ENCODE peak calls at places on chromosomes 7 and 10, in five cellular contexts. One of them, this sample, is unnamed. For H3K4me1, H3K36me3 and H3K27me3, the result is how much of the 10 kb centered on the place peaks cover.

GRCh38 chr7:70317356-70317755 is 719.1 kb downstream of the AUTS2 start:
- DNase-seq in pancreas: no peak
- DNase-seq in astrocyte: peak
- DNase-seq in uterus: no peak
- DNase-seq in CD4-positive, alpha-beta memory T cell: no peak
- DNase-seq in this sample: no peak

GRCh38 chr10:13877154-13877909 is 290.6 kb downstream of the PRPF18 start:
- DNase-seq in pancreas: no peak
- DNase-seq in astrocyte: peak
- DNase-seq in uterus: peak
- DNase-seq in CD4-positive, alpha-beta memory T cell: no peak
- DNase-seq in this sample: no peak

GRCh38 chr7:110388451-110388850 is 702.5 kb upstream of the LRRN3 start:
- DNase-seq in pancreas: no peak
- DNase-seq in astrocyte: no peak
- DNase-seq in uterus: no peak
- DNase-seq in CD4-positive, alpha-beta memory T cell: no peak
- DNase-seq in this sample: no peak

GRCh38 chr7:43879477-43879876 is 10.2 kb upstream of the MRPS24 start:
- DNase-seq in pancreas: no peak
- DNase-seq in astrocyte: peak
- DNase-seq in uterus: no peak
- DNase-seq in CD4-positive, alpha-beta memory T cell: no peak
- DNase-seq in this sample: no peak

GRCh38 chr10:75430000-75430763 is 1.2 kb upstream of the LRMDA start:
- DNase-seq in pancreas: peak
- DNase-seq in astrocyte: no peak
- DNase-seq in uterus: peak
- DNase-seq in CD4-positive, alpha-beta memory T cell: no peak
- DNase-seq in this sample: no peak

GRCh38 chr10:13707156-13707881 is 120.6 kb downstream of the PRPF18 start:
- DNase-seq in pancreas: peak
- DNase-seq in astrocyte: peak
- DNase-seq in uterus: peak
- DNase-seq in CD4-positive, alpha-beta memory T cell: peak
- DNase-seq in this sample: no peak

GRCh38 chr10:93074137-93074596 is 474 bp downstream of the CYP26A1 start:
- DNase-seq in pancreas: peak
- DNase-seq in astrocyte: no peak
- DNase-seq in uterus: no peak
- DNase-seq in CD4-positive, alpha-beta memory T cell: no peak
- DNase-seq in this sample: no peak

GRCh38 chr10:17923728-17924127 is 28.0 kb upstream of the SLC39A12 start:
- DNase-seq in pancreas: no peak
- DNase-seq in astrocyte: peak
- DNase-seq in uterus: peak
- DNase-seq in CD4-positive, alpha-beta memory T cell: no peak
- DNase-seq in this sample: no peak

GRCh38 chr7:151680810-151681209 is 161.1 kb upstream of the RHEB start:
- DNase-seq in pancreas: peak
- DNase-seq in astrocyte: no peak
- DNase-seq in uterus: peak
- DNase-seq in CD4-positive, alpha-beta memory T cell: no peak
- DNase-seq in this sample: no peak

GRCh38 chr10:133336131-133337078 is at the start of gene CALY:
- DNase-seq in pancreas: peak
- DNase-seq in astrocyte: no peak
- DNase-seq in uterus: no peak
- DNase-seq in CD4-positive, alpha-beta memory T cell: peak
- DNase-seq in this sample: peak

GRCh38 chr10:60485025-60485424 is 95.3 kb upstream of the ANK3 start:
- DNase-seq in pancreas: no peak
- DNase-seq in astrocyte: no peak
- DNase-seq in uterus: no peak
- DNase-seq in CD4-positive, alpha-beta memory T cell: no peak
- DNase-seq in this sample: no peak

GRCh38 chr7:98996162-98996552 is 117.8 kb downstream of the TRRAP start:
- DNase-seq in pancreas: no peak
- DNase-seq in astrocyte: no peak
- DNase-seq in uterus: no peak
- DNase-seq in CD4-positive, alpha-beta memory T cell: no peak
- DNase-seq in this sample: no peak

GRCh38 chr7:91852263-91852741 is 28.2 kb downstream of the MTERF1 start:
- DNase-seq in pancreas: no peak
- DNase-seq in astrocyte: no peak
- DNase-seq in uterus: no peak
- DNase-seq in CD4-positive, alpha-beta memory T cell: no peak
- DNase-seq in this sample: no peak

GRCh38 chr10:100737359-100738054 is 7.9 kb upstream of the PAX2 start:
- DNase-seq in pancreas: no peak
- DNase-seq in astrocyte: no peak
- DNase-seq in uterus: no peak
- DNase-seq in CD4-positive, alpha-beta memory T cell: no peak
- DNase-seq in this sample: no peak

GRCh38 chr10:30373596-30374327 is 24.7 kb upstream of the MTPAP start:
- DNase-seq in pancreas: no peak
- DNase-seq in astrocyte: no peak
- DNase-seq in uterus: no peak
- DNase-seq in CD4-positive, alpha-beta memory T cell: no peak
- DNase-seq in this sample: peak

GRCh38 chr7:48528689-48529088 is 357.4 kb downstream of the ABCA13 start:
- DNase-seq in pancreas: no peak
- DNase-seq in astrocyte: no peak
- DNase-seq in uterus: no peak
- DNase-seq in CD4-positive, alpha-beta memory T cell: no peak
- DNase-seq in this sample: no peak

GRCh38 chr7:11833431-11833830 is 1.4 kb upstream of the THSD7A start:
- DNase-seq in pancreas: no peak
- DNase-seq in astrocyte: no peak
- DNase-seq in uterus: no peak
- DNase-seq in CD4-positive, alpha-beta memory T cell: no peak
- DNase-seq in this sample: no peak

GRCh38 chr7:7180725-7181428 is 1.5 kb upstream of the C1GALT1 start:
- DNase-seq in pancreas: no peak
- DNase-seq in astrocyte: no peak
- DNase-seq in uterus: no peak
- DNase-seq in CD4-positive, alpha-beta memory T cell: no peak
- DNase-seq in this sample: no peak

GRCh38 chr7:7176421-7177043 is 5.8 kb upstream of the C1GALT1 start:
- DNase-seq in pancreas: no peak
- DNase-seq in astrocyte: peak
- DNase-seq in uterus: no peak
- DNase-seq in CD4-positive, alpha-beta memory T cell: no peak
- DNase-seq in this sample: no peak

GRCh38 chr7:7178081-7178480 is 4.3 kb upstream of the C1GALT1 start:
- DNase-seq in pancreas: no peak
- DNase-seq in astrocyte: no peak
- DNase-seq in uterus: no peak
- DNase-seq in CD4-positive, alpha-beta memory T cell: no peak
- DNase-seq in this sample: no peak

GRCh38 chr7:7177044-7177517 is 5.3 kb upstream of the C1GALT1 start:
- DNase-seq in pancreas: no peak
- DNase-seq in astrocyte: peak
- DNase-seq in uterus: no peak
- DNase-seq in CD4-positive, alpha-beta memory T cell: no peak
- DNase-seq in this sample: no peak

DNA sequence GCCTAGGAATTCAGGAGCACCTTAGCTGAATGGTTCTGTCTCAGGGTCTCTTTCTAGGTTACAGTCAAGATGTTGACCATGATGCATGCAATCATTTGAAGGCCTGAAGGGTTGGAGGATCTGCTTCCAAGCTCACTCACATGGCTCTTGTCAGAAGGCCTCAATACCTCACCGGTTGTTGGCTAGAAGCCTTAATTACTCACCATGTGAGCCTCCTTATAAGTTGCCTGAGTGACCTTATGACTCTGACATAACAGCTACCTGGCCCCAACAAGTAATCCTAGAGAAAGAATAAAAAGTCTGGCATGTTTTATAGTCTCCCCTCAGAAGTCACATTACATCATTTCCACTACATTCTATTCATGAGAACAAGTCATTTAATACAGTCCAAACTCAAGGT is 3.4 kb upstream of the C1GALT1 start:
- DNase-seq in pancreas: no peak
- DNase-seq in astrocyte: no peak
- DNase-seq in uterus: no peak
- DNase-seq in CD4-positive, alpha-beta memory T cell: no peak
- DNase-seq in this sample: no peak
- H3K4me1 ChIP-seq in pancreas: under half
- H3K4me1 ChIP-seq in astrocyte: under half
- H3K4me1 ChIP-seq in uterus: under half
- H3K4me1 ChIP-seq in CD4-positive, alpha-beta memory T cell: under half
- H3K4me1 ChIP-seq in this sample: under half

GRCh38 chr7:135678612-135679575 is 16.6 kb downstream of the STMP1 start:
- DNase-seq in pancreas: no peak
- DNase-seq in astrocyte: peak
- DNase-seq in uterus: no peak
- DNase-seq in CD4-positive, alpha-beta memory T cell: no peak
- DNase-seq in this sample: no peak
- H3K36me3 ChIP-seq in pancreas: under half
- H3K36me3 ChIP-seq in astrocyte: under half
- H3K36me3 ChIP-seq in uterus: under half
- H3K36me3 ChIP-seq in CD4-positive, alpha-beta memory T cell: under half
- H3K36me3 ChIP-seq in this sample: under half

GRCh38 chr10:19012111-19012510 is 36.5 kb upstream of the MALRD1 start:
- DNase-seq in pancreas: no peak
- DNase-seq in astrocyte: no peak
- DNase-seq in uterus: no peak
- DNase-seq in CD4-positive, alpha-beta memory T cell: no peak
- DNase-seq in this sample: no peak
- H3K27me3 ChIP-seq in pancreas: under half
- H3K27me3 ChIP-seq in astrocyte: under half
- H3K27me3 ChIP-seq in uterus: under half
- H3K27me3 ChIP-seq in CD4-positive, alpha-beta memory T cell: under half
- H3K27me3 ChIP-seq in this sample: under half

DNA sequence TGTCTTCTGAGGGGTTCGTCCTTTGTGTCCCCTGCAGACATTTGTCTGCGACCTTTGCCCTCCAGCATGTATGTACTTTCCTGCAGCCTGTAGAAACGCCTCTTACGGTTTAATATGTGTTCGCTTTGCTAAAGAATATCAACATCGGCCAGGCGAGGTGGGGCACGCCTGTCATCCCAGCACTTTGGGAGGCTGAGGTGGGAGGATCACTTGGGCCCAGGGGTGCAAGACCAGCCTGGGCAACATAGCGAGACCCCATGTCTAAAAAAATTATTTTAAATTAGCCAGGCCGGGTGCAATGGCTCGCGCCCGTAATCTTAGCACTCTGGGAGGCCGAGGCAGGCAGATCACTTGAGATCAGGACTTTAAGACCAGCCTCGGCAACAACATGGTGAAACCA is 15.5 kb downstream of the ALKBH4 start:
- DNase-seq in pancreas: no peak
- DNase-seq in astrocyte: no peak
- DNase-seq in uterus: no peak
- DNase-seq in CD4-positive, alpha-beta memory T cell: no peak
- DNase-seq in this sample: no peak
- H3K4me1 ChIP-seq in pancreas: under half
- H3K4me1 ChIP-seq in astrocyte: under half
- H3K4me1 ChIP-seq in uterus: under half
- H3K4me1 ChIP-seq in CD4-positive, alpha-beta memory T cell: under half
- H3K4me1 ChIP-seq in this sample: under half

GRCh38 chr7:105623906-105624305 is 42.6 kb upstream of the EFCAB10 start:
- DNase-seq in pancreas: no peak
- DNase-seq in astrocyte: no peak
- DNase-seq in uterus: no peak
- DNase-seq in CD4-positive, alpha-beta memory T cell: no peak
- DNase-seq in this sample: no peak
- H3K36me3 ChIP-seq in pancreas: under half
- H3K36me3 ChIP-seq in astrocyte: under half
- H3K36me3 ChIP-seq in uterus: under half
- H3K36me3 ChIP-seq in CD4-positive, alpha-beta memory T cell: under half
- H3K36me3 ChIP-seq in this sample: half or more

GRCh38 chr7:155483868-155484325 is 26.0 kb downstream of the EN2 start:
- DNase-seq in pancreas: peak
- DNase-seq in astrocyte: no peak
- DNase-seq in uterus: no peak
- DNase-seq in CD4-positive, alpha-beta memory T cell: no peak
- DNase-seq in this sample: no peak
- H3K27me3 ChIP-seq in pancreas: under half
- H3K27me3 ChIP-seq in astrocyte: under half
- H3K27me3 ChIP-seq in uterus: under half
- H3K27me3 ChIP-seq in CD4-positive, alpha-beta memory T cell: under half
- H3K27me3 ChIP-seq in this sample: under half

DNA sequence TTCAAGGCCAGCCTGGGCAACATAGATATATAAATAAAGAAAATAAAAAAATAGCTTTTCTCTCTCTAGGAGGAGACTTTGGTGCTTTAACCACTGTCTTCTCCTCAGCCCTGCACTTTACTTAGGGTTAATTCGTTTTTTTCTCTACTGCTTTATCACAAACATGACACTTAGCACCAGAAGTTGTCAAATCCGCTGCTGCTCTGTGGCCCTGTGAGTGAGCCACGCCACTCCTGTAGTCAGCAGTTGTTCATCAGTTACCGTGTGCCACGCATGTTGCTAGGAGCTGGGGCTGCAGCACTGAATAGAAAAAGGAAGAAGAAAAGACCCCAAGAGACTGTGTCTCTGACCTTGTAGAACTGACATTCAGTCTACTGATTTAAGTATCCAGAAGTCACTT is 232.6 kb downstream of the CELF2 start:
- DNase-seq in pancreas: no peak
- DNase-seq in astrocyte: no peak
- DNase-seq in uterus: no peak
- DNase-seq in CD4-positive, alpha-beta memory T cell: no peak
- DNase-seq in this sample: no peak
- H3K4me1 ChIP-seq in pancreas: under half
- H3K4me1 ChIP-seq in astrocyte: under half
- H3K4me1 ChIP-seq in uterus: under half
- H3K4me1 ChIP-seq in CD4-positive, alpha-beta memory T cell: half or more
- H3K4me1 ChIP-seq in this sample: under half

This sample was measured in CD4-positive, CD25-positive, alpha-beta regulatory T cell.